ENCODE peak calls at places on chromosomes 4 and X, in six cellular contexts. One of them, this sample, is unnamed.

GRCh38 chrX:48785156-48785524 is 1.2 kb upstream of the GATA1 start:
- DNase-seq in endodermal cell: no peak
- DNase-seq in ureter: no peak
- DNase-seq in heart right ventricle: no peak
- DNase-seq in endothelial cell of umbilical vein: no peak
- DNase-seq in LoVo: no peak
- DNase-seq in this sample: no peak

GRCh38 chr4:101102114-101102752 is 245.1 kb downstream of the PPP3CA start:
- DNase-seq in endodermal cell: no peak
- DNase-seq in ureter: peak
- DNase-seq in heart right ventricle: peak
- DNase-seq in endothelial cell of umbilical vein: peak
- DNase-seq in LoVo: no peak
- DNase-seq in this sample: no peak

GRCh38 chr4:26590639-26591038 is 6.8 kb downstream of the TBC1D19 start:
- DNase-seq in endodermal cell: no peak
- DNase-seq in ureter: no peak
- DNase-seq in heart right ventricle: no peak
- DNase-seq in endothelial cell of umbilical vein: no peak
- DNase-seq in LoVo: no peak
- DNase-seq in this sample: no peak

GRCh38 chrX:75968293-75968692 is 183.2 kb upstream of the MAGEE2 start:
- DNase-seq in endodermal cell: peak
- DNase-seq in ureter: peak
- DNase-seq in heart right ventricle: no peak
- DNase-seq in endothelial cell of umbilical vein: no peak
- DNase-seq in LoVo: no peak
- DNase-seq in this sample: no peak

GRCh38 chrX:65987856-65988255 is 52.0 kb downstream of the VSIG4 start:
- DNase-seq in endodermal cell: no peak
- DNase-seq in ureter: no peak
- DNase-seq in heart right ventricle: no peak
- DNase-seq in endothelial cell of umbilical vein: no peak
- DNase-seq in LoVo: no peak
- DNase-seq in this sample: no peak

GRCh38 chr4:124509151-124509550 is 203.4 kb downstream of the ANKRD50 start:
- DNase-seq in endodermal cell: no peak
- DNase-seq in ureter: no peak
- DNase-seq in heart right ventricle: no peak
- DNase-seq in endothelial cell of umbilical vein: no peak
- DNase-seq in LoVo: no peak
- DNase-seq in this sample: no peak

GRCh38 chrX:826026-826425 is 195.4 kb downstream of the SHOX start:
- DNase-seq in endodermal cell: no peak
- DNase-seq in ureter: no peak
- DNase-seq in heart right ventricle: no peak
- DNase-seq in endothelial cell of umbilical vein: no peak
- DNase-seq in LoVo: no peak
- DNase-seq in this sample: no peak

GRCh38 chr4:1204286-1204827 is 32.0 kb upstream of the SPON2 start:
- DNase-seq in endodermal cell: no peak
- DNase-seq in ureter: no peak
- DNase-seq in heart right ventricle: no peak
- DNase-seq in endothelial cell of umbilical vein: no peak
- DNase-seq in LoVo: no peak
- DNase-seq in this sample: peak

GRCh38 chr4:51843309-51844156 is 580 bp downstream of the DCUN1D4 start:
- DNase-seq in endodermal cell: peak
- DNase-seq in ureter: peak
- DNase-seq in heart right ventricle: peak
- DNase-seq in endothelial cell of umbilical vein: peak
- DNase-seq in LoVo: peak
- DNase-seq in this sample: no peak

GRCh38 chr4:5451243-5451642 is 257.1 kb downstream of the EVC2 start:
- DNase-seq in endodermal cell: no peak
- DNase-seq in ureter: no peak
- DNase-seq in heart right ventricle: no peak
- DNase-seq in endothelial cell of umbilical vein: no peak
- DNase-seq in LoVo: no peak
- DNase-seq in this sample: peak

GRCh38 chr4:26613242-26613641 is 29.4 kb downstream of the TBC1D19 start:
- DNase-seq in endodermal cell: no peak
- DNase-seq in ureter: no peak
- DNase-seq in heart right ventricle: no peak
- DNase-seq in endothelial cell of umbilical vein: no peak
- DNase-seq in LoVo: no peak
- DNase-seq in this sample: no peak

GRCh38 chrX:42673411-42673810 is 104.6 kb downstream of the PPP1R2C start:
- DNase-seq in endodermal cell: no peak
- DNase-seq in ureter: no peak
- DNase-seq in heart right ventricle: no peak
- DNase-seq in endothelial cell of umbilical vein: no peak
- DNase-seq in LoVo: no peak
- DNase-seq in this sample: no peak

GRCh38 chrX:133056341-133056740 is 40.6 kb downstream of the USP26 start:
- DNase-seq in endodermal cell: no peak
- DNase-seq in ureter: no peak
- DNase-seq in heart right ventricle: no peak
- DNase-seq in endothelial cell of umbilical vein: no peak
- DNase-seq in LoVo: peak
- DNase-seq in this sample: no peak

GRCh38 chr4:126628933-126629332 is 1003.8 kb upstream of the INTU start:
- DNase-seq in endodermal cell: no peak
- DNase-seq in ureter: no peak
- DNase-seq in heart right ventricle: no peak
- DNase-seq in endothelial cell of umbilical vein: no peak
- DNase-seq in LoVo: no peak
- DNase-seq in this sample: no peak

GRCh38 chr4:62706423-62706822 is 1506.3 kb downstream of the ADGRL3 start:
- DNase-seq in endodermal cell: peak
- DNase-seq in ureter: no peak
- DNase-seq in heart right ventricle: no peak
- DNase-seq in endothelial cell of umbilical vein: no peak
- DNase-seq in LoVo: no peak
- DNase-seq in this sample: no peak

GRCh38 chr4:2250003-2250763 is 8.3 kb upstream of the HAUS3 start:
- DNase-seq in endodermal cell: no peak
- DNase-seq in ureter: no peak
- DNase-seq in heart right ventricle: no peak
- DNase-seq in endothelial cell of umbilical vein: no peak
- DNase-seq in LoVo: no peak
- DNase-seq in this sample: no peak

GRCh38 chr4:110020139-110020538 is 107.5 kb downstream of the EGF start:
- DNase-seq in endodermal cell: peak
- DNase-seq in ureter: no peak
- DNase-seq in heart right ventricle: no peak
- DNase-seq in endothelial cell of umbilical vein: no peak
- DNase-seq in LoVo: no peak
- DNase-seq in this sample: no peak

GRCh38 chr4:75634281-75634680 is 4.0 kb upstream of the CDKL2 start:
- DNase-seq in endodermal cell: no peak
- DNase-seq in ureter: no peak
- DNase-seq in heart right ventricle: no peak
- DNase-seq in endothelial cell of umbilical vein: no peak
- DNase-seq in LoVo: no peak
- DNase-seq in this sample: no peak

GRCh38 chr4:11914406-11914805 is 485.7 kb upstream of the HS3ST1 start:
- DNase-seq in endodermal cell: peak
- DNase-seq in ureter: no peak
- DNase-seq in heart right ventricle: peak
- DNase-seq in endothelial cell of umbilical vein: peak
- DNase-seq in LoVo: no peak
- DNase-seq in this sample: no peak

GRCh38 chr4:57661707-57662106 is 551.5 kb upstream of the IGFBP7 start:
- DNase-seq in endodermal cell: no peak
- DNase-seq in ureter: no peak
- DNase-seq in heart right ventricle: no peak
- DNase-seq in endothelial cell of umbilical vein: no peak
- DNase-seq in LoVo: no peak
- DNase-seq in this sample: no peak

GRCh38 chrX:107571296-107571998 is 56.9 kb upstream of the PRPS1 start:
- DNase-seq in endodermal cell: no peak
- DNase-seq in ureter: no peak
- DNase-seq in heart right ventricle: no peak
- DNase-seq in endothelial cell of umbilical vein: peak
- DNase-seq in LoVo: no peak
- DNase-seq in this sample: no peak